ENCODE peak calls at places on chromosomes 4 and X, in seven cellular contexts. M is stomach, U is psoas muscle, C is sigmoid colon, A is HCT116, J is K562, Q is H9. D is an unnamed sample.

GRCh38 chr4:55256787-55257186 is 89.3 kb upstream of the SRD5A3 start:
- DNase-seq in M (no peak), A (no peak), C (no peak), U (no peak), Q (no peak), J (no peak), D (no peak)

GRCh38 chr4:127162741-127163140 is 470.0 kb upstream of the INTU start:
- DNase-seq in J (no peak), C (no peak), Q (no peak), A (no peak), U (no peak), M (no peak), D (peak; percentile 52)

GRCh38 chr4:185792384-185793146 is 19.4 kb downstream of the SORBS2 start:
- DNase-seq in Q (no peak), M (no peak), U (no peak), C (no peak), J (no peak), A (no peak), D (peak; percentile 89)

GRCh38 chrX:30971761-30972603 is 82.9 kb upstream of the TAB3 start:
- DNase-seq in M (peak; percentile 35), C (no peak), J (peak; percentile 14), U (no peak), A (no peak), Q (peak; percentile 42), D (peak; percentile 16)

GRCh38 chr4:2832981-2833670 is 10.5 kb upstream of the ADD1 start:
- DNase-seq in M (peak; percentile 0), J (no peak), A (no peak), C (peak; percentile 59), Q (no peak), U (no peak), D (no peak)

GRCh38 chr4:40099010-40099409 is 42.4 kb downstream of the N4BP2 start:
- DNase-seq in J (no peak), Q (no peak), M (no peak), A (no peak), U (no peak), C (no peak), D (no peak)

GRCh38 chr4:56772134-56772533 is 49.4 kb downstream of the SPINK2 start:
- DNase-seq in M (no peak), A (no peak), J (no peak), Q (no peak), U (no peak), C (no peak), D (no peak)

GRCh38 chr4:6546681-6547447 is 28.1 kb upstream of the MAN2B2 start:
- DNase-seq in Q (peak; percentile 67), C (no peak), J (peak; percentile 84), M (peak; percentile 44), U (no peak), A (peak; percentile 57), D (peak; percentile 33)

GRCh38 chrX:119004920-119005524 is 30.6 kb downstream of the LONRF3 start:
- DNase-seq in Q (peak; percentile 70), J (peak; percentile 45), C (peak; percentile 75), M (peak; percentile 64), U (peak; percentile 47), A (no peak), D (no peak)

GRCh38 chrX:153689654-153690465 is 2.1 kb downstream of the SLC6A8 start:
- DNase-seq in M (no peak), J (peak; percentile 60), C (peak; percentile 65), U (no peak), Q (peak; percentile 59), A (no peak), D (no peak)

GRCh38 chr4:80365928-80366327 is 30.4 kb downstream of the CFAP299 start:
- DNase-seq in Q (peak; percentile 62), M (peak; percentile 54), U (peak; percentile 27), J (no peak), C (peak; percentile 76), A (peak; percentile 3), D (peak; percentile 62)

GRCh38 chr4:100391913-100392312 is 125.9 kb downstream of the EMCN start:
- DNase-seq in C (no peak), U (no peak), A (no peak), Q (no peak), J (no peak), M (no peak), D (no peak)

GRCh38 chr4:9942139-9942538 is 79.2 kb downstream of the SLC2A9 start:
- DNase-seq in U (no peak), M (no peak), Q (no peak), J (no peak), C (no peak), A (no peak), D (no peak)

GRCh38 chr4:95118507-95118906 is 360.8 kb downstream of the BMPR1B start:
- DNase-seq in M (no peak), Q (no peak), C (no peak), U (no peak), A (no peak), J (no peak), D (no peak)

GRCh38 chr4:110705440-110705782 is 82.5 kb upstream of the PITX2 start:
- DNase-seq in C (no peak), A (no peak), J (no peak), M (no peak), U (no peak), Q (no peak), D (no peak)

GRCh38 chr4:67333663-67334062 is 211.6 kb downstream of the CENPC start:
- DNase-seq in Q (no peak), M (no peak), J (no peak), A (no peak), C (no peak), U (no peak), D (no peak)

GRCh38 chrX:44784241-44784640 is 59.6 kb upstream of the DUSP21 start:
- DNase-seq in J (no peak), M (no peak), U (no peak), A (no peak), Q (no peak), C (no peak), D (no peak)

DNA sequence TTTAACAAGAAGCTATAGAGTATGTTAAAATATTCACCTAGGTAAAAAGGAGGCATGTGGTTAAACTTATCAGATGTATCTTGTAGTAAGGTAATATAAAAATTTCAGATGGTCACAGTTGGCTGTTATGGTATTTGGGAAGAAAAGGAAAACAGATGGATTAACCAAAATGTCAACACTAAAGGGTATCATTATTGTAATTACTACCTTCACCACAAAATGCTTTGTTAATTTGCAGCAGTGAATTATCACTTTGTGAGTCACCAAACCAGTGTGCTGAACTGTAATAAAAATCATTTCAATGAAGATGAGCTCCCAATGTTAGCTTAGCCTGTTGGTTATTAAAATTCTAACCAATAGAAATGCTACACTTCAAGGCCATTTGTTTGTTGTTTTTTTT is 233.9 kb downstream of the RPA4 start:
- DNase-seq in J (no peak), M (no peak), C (no peak), Q (no peak), A (no peak), U (no peak), D (no peak)
- H3K27me3 ChIP-seq in J (no peaks in the 10 kb centered on the region), M (no peaks in the 10 kb centered on the region), C (no peaks in the 10 kb centered on the region), Q (no peaks in the 10 kb centered on the region), A (no peaks in the 10 kb centered on the region), U (no peaks in the 10 kb centered on the region), D (no peaks in the 10 kb centered on the region)

GRCh38 chrX:97609357-97609756 is 725.6 kb downstream of the RPA4 start:
- DNase-seq in C (no peak), M (no peak), Q (no peak), A (no peak), J (no peak), U (no peak), D (no peak)

GRCh38 chrX:97605271-97605670 is 721.6 kb downstream of the RPA4 start:
- DNase-seq in U (no peak), J (no peak), Q (no peak), M (no peak), A (no peak), C (no peak), D (no peak)

DNA sequence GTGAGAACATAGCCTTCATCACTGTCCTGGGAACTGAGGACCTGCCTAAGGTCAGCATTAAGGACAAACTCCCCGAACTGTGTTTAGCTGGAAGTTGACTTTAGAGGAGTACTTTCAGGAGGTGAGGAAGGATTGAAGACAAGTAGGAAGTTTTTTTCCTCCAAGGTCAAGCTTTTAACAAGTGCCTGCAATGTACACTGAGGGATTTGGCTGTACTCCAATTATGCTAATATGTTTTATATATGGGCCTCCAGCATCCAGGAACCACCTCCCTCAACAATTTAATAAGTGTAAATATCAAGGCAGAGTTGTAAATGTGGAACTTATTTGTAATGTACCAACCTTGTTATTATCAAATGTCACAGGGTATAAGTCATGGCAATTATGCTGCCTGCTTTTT is 726.2 kb downstream of the RPA4 start:
- DNase-seq in U (no peak), M (no peak), Q (no peak), A (no peak), C (no peak), J (no peak), D (no peak)
- TF ChIP-seq CTCF in U (no peak), M (no peak), Q (no peak), A (no peak), C (no peak), J (no peak), D (no peak)

GRCh38 chrX:619451-619811 is 11.2 kb upstream of the SHOX start:
- DNase-seq in U (no peak), Q (no peak), A (no peak), M (no peak), J (no peak), C (no peak), D (no peak)

GRCh38 chrX:617401-617800 is 13.2 kb upstream of the SHOX start:
- DNase-seq in A (no peak), U (no peak), Q (no peak), M (no peak), C (no peak), J (no peak), D (no peak)

GRCh38 chrX:619812-620493 is 10.6 kb upstream of the SHOX start:
- DNase-seq in C (no peak), M (no peak), U (no peak), A (no peak), J (no peak), Q (peak; percentile 30), D (no peak)

GRCh38 chrX:618761-619450 is 11.7 kb upstream of the SHOX start:
- DNase-seq in J (no peak), U (no peak), A (no peak), C (no peak), Q (no peak), M (no peak), D (no peak)

DNA sequence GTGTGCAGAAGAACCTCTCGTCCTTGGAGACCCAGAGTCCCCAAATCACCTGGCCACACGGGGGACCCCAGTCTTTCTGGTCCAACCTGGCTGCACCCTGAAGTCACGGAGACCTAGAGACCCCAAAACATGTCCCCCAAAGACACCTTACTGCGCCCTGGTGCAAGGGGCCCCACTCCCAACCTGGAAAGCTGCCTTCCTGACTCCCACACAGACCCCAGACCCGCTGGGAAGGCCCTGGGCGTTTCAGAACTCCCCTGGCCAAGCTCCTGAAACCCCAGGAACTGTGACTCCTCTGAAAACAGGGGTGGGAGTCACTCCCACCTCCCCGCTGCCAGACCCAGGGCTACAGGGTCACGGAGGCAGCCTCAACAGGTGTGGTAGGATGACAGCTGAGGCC is 12.7 kb upstream of the SHOX start:
- DNase-seq in C (no peak), J (no peak), U (no peak), M (no peak), A (no peak), Q (no peak), D (no peak)
- H3K27me3 ChIP-seq in C (peaks cover 16% of the 10 kb centered on the region), J (no peaks in the 10 kb centered on the region), U (peaks cover 60% of the 10 kb centered on the region), M (peaks cover 12% of the 10 kb centered on the region), A (no peaks in the 10 kb centered on the region), Q (peaks cover 57% of the 10 kb centered on the region), D (no peaks in the 10 kb centered on the region)

DNA sequence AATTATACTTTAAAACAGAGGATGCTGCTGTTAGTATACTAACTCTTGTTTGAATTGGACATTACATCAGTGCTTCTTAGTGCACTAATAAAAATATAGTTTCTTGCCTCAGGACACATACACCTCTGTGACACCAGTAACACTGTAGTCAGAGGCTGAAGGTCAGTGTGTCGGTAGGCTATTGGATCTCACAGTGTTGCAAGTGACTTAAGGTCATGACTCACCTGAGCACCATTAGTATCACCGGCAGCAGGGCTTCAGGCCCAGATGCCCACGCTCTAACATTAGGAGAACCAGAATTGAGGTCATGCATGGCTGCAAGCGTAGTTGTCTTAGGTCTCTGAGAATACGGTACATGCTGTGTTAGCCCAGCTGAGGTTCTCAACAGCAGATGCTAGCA is 15.2 kb downstream of the ETDC start:
- DNase-seq in A (no peak), M (no peak), U (no peak), C (no peak), Q (no peak), J (no peak), D (no peak)
- TF ChIP-seq CTCF in A (no peak), M (no peak), U (no peak), C (no peak), Q (no peak), J (no peak), D (no peak)

D was measured in AG04450.